ENCODE peak calls at places on chromosomes 1 and 21, in six cellular contexts. One of them, this sample, is unnamed.

GRCh38 chr1:151199860-151200581 is 1.7 kb downstream of the PIP5K1A start:
- DNase-seq in brain microvascular endothelial cell: peak; percentile 79
- DNase-seq in CD4-positive, CD25-positive, alpha-beta regulatory T cell: peak; percentile 41
- DNase-seq in ovary: no peak
- DNase-seq in uterus: no peak
- DNase-seq in GM12878: no peak
- DNase-seq in this sample: no peak

GRCh38 chr1:41221995-41222991 is 19.8 kb downstream of the SCMH1 start:
- DNase-seq in brain microvascular endothelial cell: no peak
- DNase-seq in CD4-positive, CD25-positive, alpha-beta regulatory T cell: no peak
- DNase-seq in ovary: no peak
- DNase-seq in uterus: no peak
- DNase-seq in GM12878: no peak
- DNase-seq in this sample: no peak

GRCh38 chr1:41905103-41905675 is 13.5 kb downstream of the HIVEP3 start:
- DNase-seq in brain microvascular endothelial cell: no peak
- DNase-seq in CD4-positive, CD25-positive, alpha-beta regulatory T cell: no peak
- DNase-seq in ovary: no peak
- DNase-seq in uterus: no peak
- DNase-seq in GM12878: no peak
- DNase-seq in this sample: no peak

GRCh38 chr21:44800103-44800502 is 1.5 kb downstream of the UBE2G2 start:
- DNase-seq in brain microvascular endothelial cell: no peak
- DNase-seq in CD4-positive, CD25-positive, alpha-beta regulatory T cell: peak; percentile 41
- DNase-seq in ovary: no peak
- DNase-seq in uterus: no peak
- DNase-seq in GM12878: no peak
- DNase-seq in this sample: no peak

GRCh38 chr1:235108185-235108593 is 20.4 kb downstream of the TOMM20 start:
- DNase-seq in brain microvascular endothelial cell: no peak
- DNase-seq in CD4-positive, CD25-positive, alpha-beta regulatory T cell: no peak
- DNase-seq in ovary: no peak
- DNase-seq in uterus: no peak
- DNase-seq in GM12878: no peak
- DNase-seq in this sample: no peak

GRCh38 chr1:27331922-27332321 is 9.9 kb upstream of the SYTL1 start:
- DNase-seq in brain microvascular endothelial cell: no peak
- DNase-seq in CD4-positive, CD25-positive, alpha-beta regulatory T cell: no peak
- DNase-seq in ovary: no peak
- DNase-seq in uterus: no peak
- DNase-seq in GM12878: no peak
- DNase-seq in this sample: no peak

GRCh38 chr21:17461014-17461413 is 51.8 kb upstream of the CXADR start:
- DNase-seq in brain microvascular endothelial cell: peak; percentile 84
- DNase-seq in CD4-positive, CD25-positive, alpha-beta regulatory T cell: no peak
- DNase-seq in ovary: peak; percentile 24
- DNase-seq in uterus: peak; percentile 74
- DNase-seq in GM12878: no peak
- DNase-seq in this sample: no peak

GRCh38 chr1:223811634-223812101 is 34.1 kb downstream of the TP53BP2 start:
- DNase-seq in brain microvascular endothelial cell: peak; percentile 20
- DNase-seq in CD4-positive, CD25-positive, alpha-beta regulatory T cell: peak; percentile 55
- DNase-seq in ovary: no peak
- DNase-seq in uterus: no peak
- DNase-seq in GM12878: no peak
- DNase-seq in this sample: peak; percentile 29

GRCh38 chr1:192709544-192709943 is 73.6 kb downstream of the RGS13 start:
- DNase-seq in brain microvascular endothelial cell: no peak
- DNase-seq in CD4-positive, CD25-positive, alpha-beta regulatory T cell: no peak
- DNase-seq in ovary: no peak
- DNase-seq in uterus: no peak
- DNase-seq in GM12878: no peak
- DNase-seq in this sample: no peak

GRCh38 chr1:178011101-178011828 is 41.4 kb upstream of the SEC16B start:
- DNase-seq in brain microvascular endothelial cell: peak; percentile 69
- DNase-seq in CD4-positive, CD25-positive, alpha-beta regulatory T cell: no peak
- DNase-seq in ovary: no peak
- DNase-seq in uterus: no peak
- DNase-seq in GM12878: no peak
- DNase-seq in this sample: no peak

GRCh38 chr1:91816055-91816454 is 69.9 kb downstream of the TGFBR3 start:
- DNase-seq in brain microvascular endothelial cell: no peak
- DNase-seq in CD4-positive, CD25-positive, alpha-beta regulatory T cell: no peak
- DNase-seq in ovary: no peak
- DNase-seq in uterus: no peak
- DNase-seq in GM12878: no peak
- DNase-seq in this sample: no peak

GRCh38 chr1:42733415-42734200 is 6.4 kb downstream of the CLDN19 start:
- DNase-seq in brain microvascular endothelial cell: no peak
- DNase-seq in CD4-positive, CD25-positive, alpha-beta regulatory T cell: no peak
- DNase-seq in ovary: no peak
- DNase-seq in uterus: no peak
- DNase-seq in GM12878: no peak
- DNase-seq in this sample: no peak

GRCh38 chr1:208654241-208654640 is 410.1 kb upstream of the PLXNA2 start:
- DNase-seq in brain microvascular endothelial cell: peak; percentile 5
- DNase-seq in CD4-positive, CD25-positive, alpha-beta regulatory T cell: no peak
- DNase-seq in ovary: no peak
- DNase-seq in uterus: no peak
- DNase-seq in GM12878: no peak
- DNase-seq in this sample: no peak

GRCh38 chr1:107430540-107431228 is 289.8 kb downstream of the NTNG1 start:
- DNase-seq in brain microvascular endothelial cell: peak; percentile 33
- DNase-seq in CD4-positive, CD25-positive, alpha-beta regulatory T cell: peak; percentile 44
- DNase-seq in ovary: no peak
- DNase-seq in uterus: no peak
- DNase-seq in GM12878: peak; percentile 39
- DNase-seq in this sample: no peak
- H3K4me3 ChIP-seq in brain microvascular endothelial cell: no peak overlapping the region
- H3K4me3 ChIP-seq in CD4-positive, CD25-positive, alpha-beta regulatory T cell: no peak overlapping the region
- H3K4me3 ChIP-seq in ovary: no peak overlapping the region
- H3K4me3 ChIP-seq in uterus: no peak overlapping the region
- H3K4me3 ChIP-seq in GM12878: no peak overlapping the region
- H3K4me3 ChIP-seq in this sample: no peak overlapping the region

GRCh38 chr21:46129846-46130651 is 25.3 kb downstream of the FTCD start:
- DNase-seq in brain microvascular endothelial cell: no peak
- DNase-seq in CD4-positive, CD25-positive, alpha-beta regulatory T cell: no peak
- DNase-seq in ovary: peak; percentile 39
- DNase-seq in uterus: peak; percentile 41
- DNase-seq in GM12878: no peak
- DNase-seq in this sample: no peak

GRCh38 chr21:46128106-46128982 is 27.0 kb downstream of the FTCD start:
- DNase-seq in brain microvascular endothelial cell: no peak
- DNase-seq in CD4-positive, CD25-positive, alpha-beta regulatory T cell: no peak
- DNase-seq in ovary: peak; percentile 35
- DNase-seq in uterus: peak; percentile 47
- DNase-seq in GM12878: no peak
- DNase-seq in this sample: no peak

GRCh38 chr21:46131721-46132651 is 23.4 kb downstream of the FTCD start:
- DNase-seq in brain microvascular endothelial cell: no peak
- DNase-seq in CD4-positive, CD25-positive, alpha-beta regulatory T cell: no peak
- DNase-seq in ovary: no peak
- DNase-seq in uterus: no peak
- DNase-seq in GM12878: no peak
- DNase-seq in this sample: no peak

GRCh38 chr21:46128983-46129571 is 26.3 kb downstream of the FTCD start:
- DNase-seq in brain microvascular endothelial cell: no peak
- DNase-seq in CD4-positive, CD25-positive, alpha-beta regulatory T cell: no peak
- DNase-seq in ovary: peak; percentile 53
- DNase-seq in uterus: peak; percentile 41
- DNase-seq in GM12878: no peak
- DNase-seq in this sample: no peak

DNA sequence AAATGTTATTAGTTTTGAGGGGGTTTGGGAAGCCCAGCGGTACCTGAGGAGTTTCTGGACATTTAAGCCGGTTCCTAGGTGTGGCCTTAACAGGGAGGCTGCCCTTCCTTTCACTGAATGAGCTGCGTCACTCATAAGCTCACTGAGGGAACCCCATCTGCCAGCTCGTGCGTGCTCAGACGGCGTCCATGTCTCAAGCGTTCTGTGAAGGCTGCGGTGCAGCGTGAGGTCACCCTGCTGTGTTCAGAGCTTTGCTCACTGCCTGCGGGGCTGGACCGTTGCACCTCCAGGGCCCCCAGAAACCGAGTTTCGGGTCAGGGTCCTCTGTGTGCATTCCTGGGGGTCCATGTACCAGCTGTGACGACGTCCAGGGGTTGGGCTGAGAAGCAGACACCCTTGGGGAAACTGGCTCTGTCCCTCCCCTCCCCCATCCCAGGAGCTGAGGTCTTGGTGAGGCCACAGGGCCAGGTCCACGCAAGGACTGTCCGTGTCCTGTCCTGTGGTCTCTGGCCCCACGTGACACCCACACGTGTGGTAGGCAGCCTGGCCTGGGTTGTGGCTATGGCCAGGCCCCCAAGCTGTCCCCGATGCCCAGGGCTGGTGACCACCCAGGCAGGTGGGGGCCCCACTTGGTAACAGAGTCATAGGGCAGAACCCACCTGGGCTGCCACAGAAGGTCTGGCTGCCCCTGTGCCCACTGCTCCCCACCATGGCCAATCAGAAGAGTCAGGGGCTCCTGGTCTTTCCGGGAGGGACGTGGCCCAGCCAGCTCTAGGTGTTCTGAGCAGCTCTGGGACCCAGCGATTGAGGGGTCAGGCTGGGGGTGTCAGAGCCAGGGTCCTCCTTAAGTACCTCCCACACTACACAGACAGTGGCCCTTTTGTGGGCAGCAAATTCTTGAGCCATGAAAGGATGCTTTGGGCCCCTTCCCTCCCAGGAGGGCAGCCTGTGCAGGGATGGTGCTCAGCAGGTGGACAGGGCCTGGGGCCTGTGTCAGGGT is 24.4 kb downstream of the FTCD start:
- DNase-seq in brain microvascular endothelial cell: no peak
- DNase-seq in CD4-positive, CD25-positive, alpha-beta regulatory T cell: no peak
- DNase-seq in ovary: no peak
- DNase-seq in uterus: no peak
- DNase-seq in GM12878: no peak
- DNase-seq in this sample: no peak
- H3K27ac ChIP-seq in brain microvascular endothelial cell: no peak overlapping the region
- H3K27ac ChIP-seq in CD4-positive, CD25-positive, alpha-beta regulatory T cell: no peak overlapping the region
- H3K27ac ChIP-seq in ovary: no peak overlapping the region
- H3K27ac ChIP-seq in uterus: no peak overlapping the region
- H3K27ac ChIP-seq in GM12878: no peak overlapping the region
- H3K27ac ChIP-seq in this sample: no peak overlapping the region

GRCh38 chr1:24926596-24927249 is 3.4 kb downstream of the RUNX3 start:
- DNase-seq in brain microvascular endothelial cell: peak; percentile 43
- DNase-seq in CD4-positive, CD25-positive, alpha-beta regulatory T cell: peak; percentile 37
- DNase-seq in ovary: no peak
- DNase-seq in uterus: no peak
- DNase-seq in GM12878: no peak
- DNase-seq in this sample: no peak
- H3K27me3 ChIP-seq in brain microvascular endothelial cell: no peaks in the 10 kb centered on the region
- H3K27me3 ChIP-seq in CD4-positive, CD25-positive, alpha-beta regulatory T cell: no peaks in the 10 kb centered on the region
- H3K27me3 ChIP-seq in ovary: no peaks in the 10 kb centered on the region
- H3K27me3 ChIP-seq in uterus: peaks cover 26% of the 10 kb centered on the region
- H3K27me3 ChIP-seq in GM12878: no peaks in the 10 kb centered on the region
- H3K27me3 ChIP-seq in this sample: no peaks in the 10 kb centered on the region

GRCh38 chr1:44784094-44785026 is 3.6 kb downstream of the BEST4 start:
- DNase-seq in brain microvascular endothelial cell: no peak
- DNase-seq in CD4-positive, CD25-positive, alpha-beta regulatory T cell: peak; percentile 59
- DNase-seq in ovary: peak; percentile 62
- DNase-seq in uterus: peak; percentile 35
- DNase-seq in GM12878: no peak
- DNase-seq in this sample: peak; percentile 44

GRCh38 chr1:44786138-44786840 is 1.7 kb downstream of the BEST4 start:
- DNase-seq in brain microvascular endothelial cell: peak; percentile 66
- DNase-seq in CD4-positive, CD25-positive, alpha-beta regulatory T cell: peak; percentile 81
- DNase-seq in ovary: peak; percentile 85
- DNase-seq in uterus: peak; percentile 78
- DNase-seq in GM12878: no peak
- DNase-seq in this sample: peak; percentile 71

GRCh38 chr1:44785501-44786137 is 2.4 kb downstream of the BEST4 start:
- DNase-seq in brain microvascular endothelial cell: no peak
- DNase-seq in CD4-positive, CD25-positive, alpha-beta regulatory T cell: no peak
- DNase-seq in ovary: no peak
- DNase-seq in uterus: no peak
- DNase-seq in GM12878: no peak
- DNase-seq in this sample: no peak

GRCh38 chr1:44783697-44784093 is 4.3 kb downstream of the BEST4 start:
- DNase-seq in brain microvascular endothelial cell: no peak
- DNase-seq in CD4-positive, CD25-positive, alpha-beta regulatory T cell: no peak
- DNase-seq in ovary: no peak
- DNase-seq in uterus: no peak
- DNase-seq in GM12878: no peak
- DNase-seq in this sample: no peak

GRCh38 chr1:44785027-44785376 is 3.0 kb downstream of the BEST4 start:
- DNase-seq in brain microvascular endothelial cell: no peak
- DNase-seq in CD4-positive, CD25-positive, alpha-beta regulatory T cell: no peak
- DNase-seq in ovary: peak; percentile 47
- DNase-seq in uterus: no peak
- DNase-seq in GM12878: no peak
- DNase-seq in this sample: no peak
- H3K4me3 ChIP-seq in brain microvascular endothelial cell: no peak overlapping the region
- H3K4me3 ChIP-seq in CD4-positive, CD25-positive, alpha-beta regulatory T cell: no peak overlapping the region
- H3K4me3 ChIP-seq in ovary: no peak overlapping the region
- H3K4me3 ChIP-seq in uterus: no peak overlapping the region
- H3K4me3 ChIP-seq in GM12878: no peak overlapping the region
- H3K4me3 ChIP-seq in this sample: peak overlapping the region; percentile 53

This sample was measured in CD8-positive, alpha-beta memory T cell.